ENCODE peak calls at places on chromosomes 4 and X, in five cellular contexts. B is SK-N-SH, Q is fibroblast of lung, R is PC-3, J is hepatocyte. M is an unnamed sample.

GRCh38 chrX:154135458-154136229 is 8.4 kb upstream of the OPN1LW start:
- DNase-seq in B (no peak), Q (no peak), R (peak; percentile 9), J (no peak), M (peak; percentile 25)

GRCh38 chrX:76454456-76454927 is 27.0 kb downstream of the MAGEE1 start:
- DNase-seq in B (peak; percentile 6), Q (peak; percentile 1), R (peak; percentile 50), J (peak; percentile 20), M (peak; percentile 28)

GRCh38 chrX:9495496-9495895 is 30.6 kb downstream of the TBL1X start:
- DNase-seq in B (no peak), Q (no peak), R (no peak), J (no peak), M (no peak)

GRCh38 chr4:32268949-32269348 is 1548.8 kb downstream of the PCDH7 start:
- DNase-seq in B (no peak), Q (peak; percentile 28), R (peak; percentile 10), J (no peak), M (peak; percentile 2)

GRCh38 chr4:125780159-125780558 is 465.4 kb downstream of the FAT4 start:
- DNase-seq in B (no peak), Q (peak; percentile 43), R (no peak), J (no peak), M (no peak)

GRCh38 chr4:84632092-84632491 is 49.2 kb downstream of the CDS1 start:
- DNase-seq in B (no peak), Q (peak; percentile 94), R (peak; percentile 79), J (no peak), M (no peak)

GRCh38 chrX:111168314-111168713 is 72.3 kb downstream of the PAK3 start:
- DNase-seq in B (peak; percentile 3), Q (peak; percentile 0), R (peak; percentile 10), J (peak; percentile 33), M (no peak)

GRCh38 chr4:108492816-108493595 is 127.4 kb upstream of the RPL34 start:
- DNase-seq in B (peak; percentile 19), Q (peak; percentile 22), R (peak; percentile 4), J (peak; percentile 15), M (peak; percentile 39)

DNA sequence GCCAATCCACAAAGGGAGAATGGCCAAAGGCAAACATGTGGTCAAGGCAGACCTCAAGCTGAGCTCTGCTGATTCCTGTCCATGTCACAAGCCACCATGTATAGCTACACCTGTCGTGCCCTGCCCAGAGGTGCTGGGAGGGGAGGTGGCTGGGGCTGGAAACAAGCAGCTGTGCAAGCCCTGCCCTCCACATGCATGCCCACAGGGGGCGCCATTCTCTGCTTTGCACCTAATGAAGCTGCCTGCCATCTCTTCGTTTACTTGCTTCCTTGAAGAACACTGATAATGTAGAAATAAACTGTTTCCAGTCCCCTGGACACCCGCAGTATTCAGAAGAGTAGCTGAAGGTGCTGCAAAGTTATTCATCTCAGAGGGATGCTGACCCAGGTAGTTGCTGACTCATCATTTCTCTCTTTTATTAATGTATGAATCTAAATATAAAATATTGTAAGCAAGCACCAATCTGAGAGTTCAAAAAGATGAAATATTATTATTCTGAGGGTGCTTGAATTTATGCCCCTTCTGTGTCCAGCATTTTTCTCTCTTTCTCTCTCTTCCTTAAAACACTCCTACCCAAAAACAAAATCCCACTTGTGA is 278.6 kb downstream of the ADGRA3 start:
- DNase-seq in B (peak; percentile 29), Q (peak; percentile 4), R (peak; percentile 37), J (peak; percentile 69), M (no peak)
- TF ChIP-seq CTCF in B (peak; percentile 62), Q (peak; percentile 40), R (peak; percentile 70), J (peak; percentile 50), M (peak; percentile 66)

DNA sequence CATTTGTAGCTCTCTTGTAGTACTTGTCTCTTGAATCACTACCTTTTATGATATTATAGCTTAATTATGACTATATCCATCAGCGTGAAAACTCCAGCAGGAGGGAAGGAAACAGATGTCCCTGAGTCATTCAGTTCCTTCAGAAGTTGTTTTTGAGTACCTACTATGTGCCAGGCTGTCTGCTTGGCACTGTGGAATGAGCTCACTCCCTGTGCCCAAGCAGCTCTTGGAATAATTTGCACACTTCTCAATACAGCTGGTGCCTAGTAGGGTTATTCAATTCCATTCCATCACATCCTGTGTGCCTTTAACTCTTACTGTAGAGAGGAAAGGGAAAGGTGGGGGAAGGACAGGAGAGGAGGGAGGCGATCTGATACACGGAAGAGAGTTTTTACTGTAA is 77.1 kb downstream of the NFKB1 start:
- DNase-seq in B (no peak), Q (no peak), R (no peak), J (no peak), M (no peak)
- H4K20me1 ChIP-seq in B (no peaks in the 10 kb centered on the region), Q (no peaks in the 10 kb centered on the region), R (peaks cover 10% of the 10 kb centered on the region), J (no peaks in the 10 kb centered on the region), M (no peaks in the 10 kb centered on the region)

GRCh38 chr4:102687373-102687981 is 73.3 kb downstream of the MANBA start:
- DNase-seq in B (no peak), Q (no peak), R (peak; percentile 76), J (no peak), M (no peak)

GRCh38 chr4:102683846-102684581 is 76.8 kb downstream of the MANBA start:
- DNase-seq in B (no peak), Q (no peak), R (no peak), J (no peak), M (no peak)

GRCh38 chr4:102685768-102686167 is 75.0 kb downstream of the MANBA start:
- DNase-seq in B (no peak), Q (no peak), R (no peak), J (no peak), M (no peak)

GRCh38 chr4:102684605-102685052 is 76.1 kb downstream of the MANBA start:
- DNase-seq in B (no peak), Q (peak; percentile 48), R (peak; percentile 55), J (peak; percentile 19), M (no peak)

GRCh38 chr4:102687982-102688433 is 72.8 kb downstream of the MANBA start:
- DNase-seq in B (no peak), Q (no peak), R (no peak), J (no peak), M (no peak)
- H2AFZ ChIP-seq in B (no peak overlapping the region), Q (no peak overlapping the region), R (no peak overlapping the region), J (no peak overlapping the region), M (no peak overlapping the region)

GRCh38 chrX:48703228-48703627 is 6.7 kb downstream of the SUV39H1 start:
- DNase-seq in B (no peak), Q (no peak), R (no peak), J (no peak), M (no peak)

GRCh38 chrX:48705876-48706275 is 9.3 kb downstream of the SUV39H1 start:
- DNase-seq in B (no peak), Q (no peak), R (no peak), J (no peak), M (no peak)

GRCh38 chrX:48702716-48703115 is 6.2 kb downstream of the SUV39H1 start:
- DNase-seq in B (no peak), Q (no peak), R (no peak), J (no peak), M (no peak)

GRCh38 chrX:48702032-48702431 is 5.5 kb downstream of the SUV39H1 start:
- DNase-seq in B (no peak), Q (no peak), R (no peak), J (no peak), M (no peak)

DNA sequence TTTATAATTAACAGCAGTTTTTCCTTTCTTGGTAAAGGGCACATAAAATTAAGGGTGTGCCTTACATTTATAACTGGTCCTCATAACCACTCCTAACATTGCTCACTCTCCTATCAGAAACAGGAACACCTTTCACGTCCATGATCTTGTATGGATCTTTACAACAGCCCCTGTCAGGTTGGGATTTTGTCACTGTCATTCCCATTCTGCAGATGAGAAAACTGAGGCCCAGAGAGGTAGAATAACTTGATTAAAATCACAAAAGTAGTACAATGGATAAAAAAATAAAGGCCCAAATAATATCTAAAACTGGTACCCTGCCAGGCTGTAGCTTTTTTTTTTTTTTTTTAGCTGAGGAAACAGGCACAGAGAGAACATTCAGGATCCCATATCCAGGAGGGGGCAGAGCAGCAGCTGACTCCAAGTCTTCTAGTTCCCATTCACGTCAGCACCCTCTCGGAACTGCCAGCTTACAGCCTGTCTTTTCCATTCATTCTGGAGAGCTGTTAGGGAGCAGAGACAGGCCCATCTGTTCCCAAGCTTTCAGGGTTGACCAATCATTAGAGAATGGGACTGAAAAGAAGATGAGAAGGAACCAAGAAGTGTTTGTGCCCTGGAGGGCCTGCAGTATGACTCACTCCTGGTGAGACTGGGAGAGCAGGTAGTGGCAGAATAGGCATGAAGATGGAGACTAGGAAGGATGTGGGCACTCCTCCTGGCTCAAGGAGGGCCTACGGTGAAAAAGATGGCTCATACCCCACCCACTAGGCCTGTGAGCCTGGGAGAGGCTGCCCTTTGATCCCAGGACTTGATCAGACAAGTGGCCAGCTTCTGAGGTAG is 7.3 kb downstream of the SUV39H1 start:
- DNase-seq in B (no peak), Q (peak; percentile 17), R (peak; percentile 90), J (no peak), M (no peak)
- TF ChIP-seq CTCF in B (no peak), Q (no peak), R (peak; percentile 45), J (no peak), M (no peak)

GRCh38 chr4:1239141-1239948 is 9.6 kb downstream of the CTBP1 start:
- DNase-seq in B (peak; percentile 20), Q (no peak), R (no peak), J (no peak), M (no peak)

GRCh38 chr4:1240721-1241465 is 8.0 kb downstream of the CTBP1 start:
- DNase-seq in B (peak; percentile 17), Q (no peak), R (no peak), J (no peak), M (no peak)

GRCh38 chr4:1237981-1238675 is 10.8 kb downstream of the CTBP1 start:
- DNase-seq in B (peak; percentile 14), Q (no peak), R (no peak), J (no peak), M (no peak)

GRCh38 chr4:1239949-1240305 is 9.0 kb downstream of the CTBP1 start:
- DNase-seq in B (peak; percentile 12), Q (no peak), R (no peak), J (no peak), M (no peak)

DNA sequence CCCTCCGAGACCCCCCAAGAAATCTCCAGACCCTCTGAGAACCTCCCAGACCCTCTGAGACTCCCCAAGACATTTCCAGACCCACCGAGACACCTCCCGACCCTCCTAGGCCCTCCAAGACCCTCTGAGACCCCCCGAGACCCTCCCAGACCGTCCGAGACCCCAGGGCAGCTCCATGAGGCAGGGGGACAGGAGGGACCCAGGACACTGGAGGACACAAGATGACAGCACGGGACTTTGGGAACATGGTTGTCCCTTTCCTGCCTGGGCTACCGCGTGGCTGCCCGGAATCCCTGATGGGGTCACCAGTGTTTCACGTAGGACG is 10.3 kb downstream of the CTBP1 start:
- DNase-seq in B (peak; percentile 24), Q (no peak), R (no peak), J (no peak), M (no peak)
- H4K20me1 ChIP-seq in B (peaks cover 61% of the 10 kb centered on the region), Q (no peaks in the 10 kb centered on the region), R (peaks cover 8% of the 10 kb centered on the region), J (peaks cover 60% of the 10 kb centered on the region), M (no peaks in the 10 kb centered on the region)

GRCh38 chr4:39469429-39470077 is 10.7 kb downstream of the LIAS start:
- DNase-seq in B (peak; percentile 62), Q (peak; percentile 92), R (peak; percentile 85), J (peak; percentile 88), M (peak; percentile 80)

GRCh38 chr4:39466747-39467146 is 7.9 kb downstream of the LIAS start:
- DNase-seq in B (no peak), Q (peak; percentile 68), R (peak; percentile 52), J (no peak), M (no peak)

GRCh38 chr4:39470402-39470801 is 11.5 kb downstream of the LIAS start:
- DNase-seq in B (no peak), Q (no peak), R (no peak), J (no peak), M (no peak)

GRCh38 chr4:39467470-39467869 is 8.6 kb downstream of the LIAS start:
- DNase-seq in B (no peak), Q (no peak), R (no peak), J (no peak), M (no peak)

GRCh38 chr4:39464886-39465501 is 6.1 kb downstream of the LIAS start:
- DNase-seq in B (peak; percentile 81), Q (peak; percentile 86), R (peak; percentile 32), J (peak; percentile 76), M (no peak)
- H2AFZ ChIP-seq in B (peak overlapping the region; percentile 88), Q (peak overlapping the region; percentile 80), R (peak overlapping the region; percentile 80), J (no peak overlapping the region), M (no peak overlapping the region)